ENCODE peak calls at places on chromosomes 2 and 18, in eight cellular contexts. E is A673, X is AG08396, R is mesenchymal stem cell, H is choroid plexus epithelial cell, J is spleen, U is NAMALWA, S is lung. N is an unnamed sample.

GRCh38 chr2:156322681-156323211 is 9.8 kb downstream of the NR4A2 start:
- DNase-seq in J (no peak), E (no peak), S (no peak), U (no peak), X (no peak), H (no peak), R (peak), N (no peak)

GRCh38 chr2:233928594-233929351 is 11.6 kb downstream of the TRPM8 start:
- DNase-seq in J (no peak), H (peak), U (peak), X (no peak), S (no peak), R (peak), E (peak), N (peak)

GRCh38 chr2:96342085-96342484 is 6.5 kb downstream of the NCAPH start:
- DNase-seq in U (no peak), E (no peak), R (peak), S (no peak), J (no peak), X (peak), H (peak), N (peak)

GRCh38 chr2:231033147-231034132 is 3.9 kb upstream of the C2orf72 start:
- DNase-seq in E (no peak), R (no peak), H (no peak), X (no peak), S (no peak), J (no peak), U (no peak), N (no peak)

GRCh38 chr2:144995482-144995881 is 475.6 kb upstream of the ZEB2 start:
- DNase-seq in S (no peak), U (no peak), R (no peak), X (no peak), E (no peak), H (peak), J (no peak), N (no peak)

GRCh38 chr2:191838526-191838925 is 8.4 kb downstream of the CAVIN2 start:
- DNase-seq in H (no peak), X (no peak), R (no peak), E (no peak), U (no peak), S (no peak), J (no peak), N (no peak)

GRCh38 chr2:37460866-37461229 is 116.4 kb downstream of the QPCT start:
- DNase-seq in S (no peak), H (no peak), J (no peak), U (no peak), E (no peak), X (no peak), R (no peak), N (no peak)

GRCh38 chr2:207304798-207305197 is 139.1 kb upstream of the KLF7 start:
- DNase-seq in J (no peak), S (no peak), U (no peak), X (no peak), R (no peak), H (no peak), E (no peak), N (no peak)

GRCh38 chr18:39951321-39951720 is 2003.7 kb upstream of the PIK3C3 start:
- DNase-seq in U (no peak), E (no peak), X (no peak), S (no peak), R (no peak), H (no peak), J (no peak), N (peak)

GRCh38 chr2:8692783-8693768 is 11.2 kb downstream of the ID2 start:
- DNase-seq in X (peak), J (no peak), U (peak), R (no peak), H (no peak), S (no peak), E (peak), N (no peak)

GRCh38 chr18:55857961-55858360 is 270.0 kb upstream of the TCF4 start:
- DNase-seq in J (no peak), E (no peak), S (no peak), U (no peak), R (peak), H (no peak), X (no peak), N (no peak)

GRCh38 chr2:211591456-211591855 is 947.1 kb downstream of the ERBB4 start:
- DNase-seq in H (no peak), J (no peak), U (no peak), R (no peak), X (no peak), E (no peak), S (no peak), N (no peak)

GRCh38 chr18:6776193-6776592 is 46.7 kb downstream of the ARHGAP28 start:
- DNase-seq in X (no peak), J (no peak), R (peak), E (no peak), S (no peak), H (peak), U (no peak), N (peak)

GRCh38 chr18:63994783-63995399 is 25.0 kb downstream of the SERPINB8 start:
- DNase-seq in R (peak), S (peak), J (no peak), H (peak), X (peak), U (peak), E (peak), N (peak)

GRCh38 chr2:84879595-84880394 is 1.1 kb downstream of the TRABD2A start:
- DNase-seq in X (no peak), R (peak), J (peak), U (peak), H (no peak), S (no peak), E (no peak), N (no peak)

GRCh38 chr2:105239924-105240323 is 1.6 kb upstream of the GPR45 start:
- DNase-seq in S (no peak), E (no peak), J (no peak), U (no peak), H (peak), X (peak), R (peak), N (peak)

GRCh38 chr2:135279209-135279608 is 227.1 kb downstream of the RAB3GAP1 start:
- DNase-seq in S (no peak), U (no peak), R (no peak), J (no peak), E (no peak), X (no peak), H (no peak), N (no peak)

GRCh38 chr2:112481528-112482228 is at the start of gene TTL:
- DNase-seq in X (peak), U (peak), H (peak), R (peak), J (peak), S (peak), E (peak), N (peak)

GRCh38 chr2:11910971-11911370 is 164.5 kb downstream of the LPIN1 start:
- DNase-seq in S (no peak), U (no peak), R (no peak), J (no peak), X (no peak), H (no peak), E (no peak), N (no peak)

GRCh38 chr18:58785870-58786269 is 78.8 kb upstream of the ZNF532 start:
- DNase-seq in U (no peak), X (no peak), J (no peak), R (no peak), H (no peak), S (no peak), E (no peak), N (no peak)

GRCh38 chr2:239251971-239252370 is 148.8 kb downstream of the HDAC4 start:
- DNase-seq in H (no peak), E (no peak), U (no peak), S (no peak), X (no peak), R (no peak), J (peak), N (no peak)

GRCh38 chr2:181348091-181348837 is 108.9 kb upstream of the ITGA4 start:
- DNase-seq in X (no peak), S (no peak), R (no peak), E (no peak), J (no peak), H (no peak), U (no peak), N (no peak)

GRCh38 chr18:8871484-8871883 is 166.1 kb downstream of the MTCL1 start:
- DNase-seq in J (no peak), U (no peak), X (no peak), S (no peak), E (no peak), H (no peak), R (no peak), N (no peak)

GRCh38 chr18:32769242-32770180 is 3.3 kb downstream of the KLHL14 start:
- DNase-seq in E (no peak), J (peak), X (peak), H (peak), U (peak), S (no peak), R (peak), N (no peak)

GRCh38 chr2:9251154-9252001 is 44.8 kb downstream of the ASAP2 start:
- DNase-seq in S (no peak), X (peak), U (no peak), H (no peak), E (peak), J (no peak), R (peak), N (peak)

GRCh38 chr2:111667542-111668273 is 216.3 kb downstream of the ANAPC1 start:
- DNase-seq in X (peak), E (peak), J (no peak), U (no peak), S (peak), H (peak), R (peak), N (peak)

GRCh38 chr2:33411765-33412164 is 64.7 kb upstream of the RASGRP3 start:
- DNase-seq in R (peak), U (no peak), X (peak), H (peak), E (no peak), S (no peak), J (no peak), N (peak)

GRCh38 chr2:17257194-17257909 is 260.9 kb downstream of the RAD51AP2 start:
- DNase-seq in X (no peak), R (peak), U (no peak), J (no peak), E (peak), S (no peak), H (peak), N (peak)

GRCh38 chr2:169796441-169796840 is 2.2 kb upstream of the SSB start:
- DNase-seq in S (no peak), X (no peak), J (no peak), R (no peak), E (no peak), U (no peak), H (peak), N (no peak)

GRCh38 chr2:86661333-86661732 is 37.7 kb upstream of the RNF103 start:
- DNase-seq in R (no peak), X (no peak), H (peak), U (peak), E (no peak), S (no peak), J (no peak), N (peak)

N was measured in astrocyte of the spinal cord.